ENCODE peak calls at places on chromosomes 6 and 20, in ten cellular contexts. E is pons; R is Kasumi-1; V is activated naive CD8-positive, alpha-beta T cell treated with anti-CD3 and anti-CD28 coated beads, Interleukin-2, amount 50 U/mL, for 24 hours; B is small intestine; U is GM23338; N is naive thymus-derived CD8-positive, alpha-beta T cell; H is OCI-LY7; K is tibial artery; W is T-helper 22 cell. G is an unnamed sample.

GRCh38 chr6:158474961-158475343 is 84.9 kb upstream of the TMEM181 start:
- DNase-seq in E (no peak), R (no peak), V (no peak), B (peak; percentile 38), U (no peak), N (no peak), H (no peak), K (no peak), W (no peak), G (no peak)

GRCh38 chr20:54078296-54078695 is 7.9 kb upstream of the BCAS1 start:
- DNase-seq in E (no peak), R (peak; percentile 88), V (peak; percentile 29), B (no peak), U (no peak), N (peak; percentile 5), H (peak; percentile 82), K (no peak), W (no peak), G (peak; percentile 26)

GRCh38 chr6:37513155-37513554 is 13.5 kb upstream of the CCDC167 start:
- DNase-seq in E (no peak), R (no peak), V (no peak), B (no peak), U (no peak), N (no peak), H (no peak), K (no peak), W (no peak), G (no peak)

GRCh38 chr6:140256213-140256612 is 881.8 kb upstream of the CITED2 start:
- DNase-seq in E (no peak), R (no peak), V (no peak), B (no peak), U (peak; percentile 1), N (no peak), H (no peak), K (no peak), W (no peak), G (no peak)

GRCh38 chr6:142942238-142942637 is 2.7 kb downstream of the HIVEP2 start:
- DNase-seq in E (no peak), R (no peak), V (no peak), B (no peak), U (no peak), N (no peak), H (no peak), K (no peak), W (no peak), G (no peak)

GRCh38 chr6:125075741-125076481 is 77.7 kb upstream of the TPD52L1 start:
- DNase-seq in E (no peak), R (no peak), V (no peak), B (no peak), U (no peak), N (no peak), H (no peak), K (no peak), W (no peak), G (no peak)

GRCh38 chr20:33561981-33562601 is 72.2 kb downstream of the CBFA2T2 start:
- DNase-seq in E (peak; percentile 86), R (no peak), V (no peak), B (peak; percentile 95), U (peak; percentile 52), N (no peak), H (peak; percentile 74), K (peak; percentile 61), W (no peak), G (peak; percentile 27)

GRCh38 chr6:134619789-134620188 is 301.9 kb upstream of the SGK1 start:
- DNase-seq in E (no peak), R (no peak), V (no peak), B (no peak), U (no peak), N (no peak), H (no peak), K (no peak), W (no peak), G (peak; percentile 50)

GRCh38 chr20:54276577-54277169 is 68.8 kb downstream of the PFDN4 start:
- DNase-seq in E (no peak), R (no peak), V (no peak), B (no peak), U (no peak), N (no peak), H (no peak), K (no peak), W (no peak), G (no peak)

GRCh38 chr20:57661201-57662027 is 41.2 kb upstream of the ZBP1 start:
- DNase-seq in E (no peak), R (no peak), V (no peak), B (no peak), U (no peak), N (no peak), H (no peak), K (peak; percentile 22), W (no peak), G (no peak)

GRCh38 chr6:133568970-133569889 is 319.7 kb upstream of the TCF21 start:
- DNase-seq in E (peak; percentile 67), R (peak; percentile 67), V (peak; percentile 4), B (peak; percentile 7), U (peak; percentile 77), N (no peak), H (peak; percentile 8), K (no peak), W (no peak), G (peak; percentile 25)